ENCODE peak calls at places on chromosomes 5 and 9, in four cellular contexts. F, W, H and A are unnamed samples.

GRCh38 chr5:67154518-67155206 is 41.9 kb downstream of the CD180 start:
- DNase-seq in W (no peak), H (no peak), F (no peak), A (no peak)

GRCh38 chr9:128787583-128788156 is 617 bp downstream of the TBC1D13 start:
- DNase-seq in W (no peak), H (no peak), F (no peak), A (peak; percentile 8)

GRCh38 chr5:86070719-86071118 is 547.0 kb upstream of the COX7C start:
- DNase-seq in F (no peak), W (no peak), H (no peak), A (no peak)

GRCh38 chr9:133711428-133712220 is 26.5 kb downstream of the SARDH start:
- DNase-seq in H (no peak), W (no peak), F (no peak), A (no peak)

GRCh38 chr5:115553082-115553481 is 8.5 kb upstream of the FEM1C start:
- DNase-seq in W (no peak), H (no peak), F (no peak), A (no peak)

GRCh38 chr5:112929336-112930081 is 7.5 kb upstream of the REEP5 start:
- DNase-seq in F (no peak), H (no peak), W (no peak), A (no peak)

GRCh38 chr9:18422296-18423036 is 51.5 kb upstream of the ADAMTSL1 start:
- DNase-seq in F (no peak), W (no peak), H (no peak), A (no peak)

GRCh38 chr5:3365501-3366215 is 230.0 kb upstream of the IRX1 start:
- DNase-seq in F (no peak), H (no peak), W (no peak), A (no peak)

GRCh38 chr5:169753795-169754194 is 116.7 kb downstream of the DOCK2 start:
- DNase-seq in F (peak; percentile 71), W (no peak), H (no peak), A (no peak)

GRCh38 chr5:74576941-74577456 is 63.5 kb downstream of the ENC1 start:
- DNase-seq in H (no peak), F (peak; percentile 19), W (no peak), A (no peak)

GRCh38 chr5:106543330-106543729 is 1127.4 kb downstream of the EFNA5 start:
- DNase-seq in F (no peak), W (no peak), H (no peak), A (no peak)

GRCh38 chr9:26753971-26754370 is 138.6 kb downstream of the CAAP1 start:
- DNase-seq in W (no peak), H (no peak), F (no peak), A (no peak)

GRCh38 chr9:133387680-133388079 is 11.5 kb downstream of the STKLD1 start:
- DNase-seq in F (no peak), H (no peak), W (no peak), A (no peak)

GRCh38 chr5:130605200-130605599 is 559.9 kb downstream of the HINT1 start:
- DNase-seq in F (no peak), H (no peak), W (no peak), A (no peak)

GRCh38 chr9:127586537-127586936 is 25.5 kb upstream of the STXBP1 start:
- DNase-seq in H (peak; percentile 41), W (peak; percentile 56), F (no peak), A (peak; percentile 88)

GRCh38 chr5:179730852-179731251 is 1.8 kb upstream of the MAML1 start:
- DNase-seq in F (no peak), H (no peak), W (no peak), A (no peak)

GRCh38 chr9:129352157-129352870 is 174.3 kb upstream of the IER5L start:
- DNase-seq in H (no peak), F (no peak), W (no peak), A (no peak)

GRCh38 chr5:143635888-143636287 is 176.1 kb upstream of the HMHB1 start:
- DNase-seq in F (no peak), W (no peak), H (no peak), A (no peak)

GRCh38 chr9:35962126-35962906 is 4.4 kb upstream of the OR2S2 start:
- DNase-seq in F (peak; percentile 46), W (no peak), H (no peak), A (no peak)

GRCh38 chr9:133995012-133995896 is 3.1 kb upstream of the VAV2 start:
- DNase-seq in H (no peak), F (no peak), W (no peak), A (no peak)

GRCh38 chr9:36729902-36730301 is 157.2 kb downstream of the MELK start:
- DNase-seq in W (no peak), H (no peak), F (no peak), A (no peak)